ENCODE peak calls at places on chromosome 2, in five cellular contexts. One of them, this sample, is unnamed.

GRCh38 chr2:203532957-203533695 is 2.0 kb downstream of the RAPH1 start:
- DNase-seq in effector memory CD8-positive, alpha-beta T cell: no peak
- DNase-seq in OCI-LY7: no peak
- DNase-seq in kidney tubule cell: peak; percentile 11
- DNase-seq in D341Med: no peak
- DNase-seq in this sample: no peak

GRCh38 chr2:28492276-28492675 is 3.6 kb upstream of the PLB1 start:
- DNase-seq in OCI-LY7: no peak
- DNase-seq in kidney tubule cell: no peak
- DNase-seq in effector memory CD8-positive, alpha-beta T cell: no peak
- DNase-seq in D341Med: no peak
- DNase-seq in this sample: no peak

GRCh38 chr2:218569661-218570500 is 1.2 kb downstream of the CNOT9 start:
- DNase-seq in OCI-LY7: peak; percentile 22
- DNase-seq in kidney tubule cell: peak; percentile 52
- DNase-seq in effector memory CD8-positive, alpha-beta T cell: no peak
- DNase-seq in D341Med: no peak
- DNase-seq in this sample: no peak

GRCh38 chr2:217179854-217180253 is 320.0 kb upstream of the TNP1 start:
- DNase-seq in kidney tubule cell: no peak
- DNase-seq in effector memory CD8-positive, alpha-beta T cell: no peak
- DNase-seq in OCI-LY7: no peak
- DNase-seq in D341Med: no peak
- DNase-seq in this sample: no peak

GRCh38 chr2:180505203-180505602 is 475.2 kb upstream of the UBE2E3 start:
- DNase-seq in effector memory CD8-positive, alpha-beta T cell: no peak
- DNase-seq in OCI-LY7: no peak
- DNase-seq in kidney tubule cell: peak; percentile 21
- DNase-seq in D341Med: no peak
- DNase-seq in this sample: no peak

GRCh38 chr2:102636283-102636907 is 17.0 kb downstream of the SLC9A2 start:
- DNase-seq in kidney tubule cell: no peak
- DNase-seq in effector memory CD8-positive, alpha-beta T cell: no peak
- DNase-seq in D341Med: no peak
- DNase-seq in OCI-LY7: no peak
- DNase-seq in this sample: no peak

GRCh38 chr2:216956820-216957493 is 97.1 kb upstream of the TNP1 start:
- DNase-seq in kidney tubule cell: peak; percentile 100
- DNase-seq in D341Med: no peak
- DNase-seq in effector memory CD8-positive, alpha-beta T cell: no peak
- DNase-seq in OCI-LY7: no peak
- DNase-seq in this sample: no peak

GRCh38 chr2:160205511-160205910 is 5.4 kb upstream of the ITGB6 start:
- DNase-seq in kidney tubule cell: peak; percentile 100
- DNase-seq in OCI-LY7: no peak
- DNase-seq in D341Med: no peak
- DNase-seq in effector memory CD8-positive, alpha-beta T cell: no peak
- DNase-seq in this sample: no peak

GRCh38 chr2:240604939-240605716 is 18.6 kb downstream of the CAPN10 start:
- DNase-seq in D341Med: peak; percentile 22
- DNase-seq in kidney tubule cell: no peak
- DNase-seq in OCI-LY7: no peak
- DNase-seq in effector memory CD8-positive, alpha-beta T cell: no peak
- DNase-seq in this sample: no peak

GRCh38 chr2:218033208-218033589 is 30.4 kb upstream of the TNS1 start:
- DNase-seq in effector memory CD8-positive, alpha-beta T cell: no peak
- DNase-seq in kidney tubule cell: no peak
- DNase-seq in OCI-LY7: no peak
- DNase-seq in D341Med: no peak
- DNase-seq in this sample: no peak

GRCh38 chr2:100247256-100248043 is 74.9 kb downstream of the LONRF2 start:
- DNase-seq in OCI-LY7: peak; percentile 100
- DNase-seq in kidney tubule cell: no peak
- DNase-seq in effector memory CD8-positive, alpha-beta T cell: no peak
- DNase-seq in D341Med: no peak
- DNase-seq in this sample: no peak

GRCh38 chr2:227363756-227364155 is 15.3 kb downstream of the TM4SF20 start:
- DNase-seq in OCI-LY7: no peak
- DNase-seq in kidney tubule cell: no peak
- DNase-seq in effector memory CD8-positive, alpha-beta T cell: no peak
- DNase-seq in D341Med: no peak
- DNase-seq in this sample: no peak

GRCh38 chr2:215746507-215747243 is 266.7 kb downstream of the MREG start:
- DNase-seq in D341Med: no peak
- DNase-seq in kidney tubule cell: no peak
- DNase-seq in effector memory CD8-positive, alpha-beta T cell: no peak
- DNase-seq in OCI-LY7: no peak
- DNase-seq in this sample: no peak

This sample was measured in glutamatergic neuron.